ENCODE peak calls at places on chromosomes 5 and 9, in five cellular contexts. Z, R, G, A and O are unnamed samples.

GRCh38 chr5:68260455-68260854 is 44.9 kb downstream of the PIK3R1 start:
- DNase-seq in A (no peak), Z (no peak), G (no peak), R (no peak), O (no peak)

GRCh38 chr5:34452170-34452828 is 203.8 kb upstream of the RAI14 start:
- DNase-seq in R (no peak), G (peak), Z (no peak), A (peak), O (peak)

GRCh38 chr5:14218897-14219573 is 75.9 kb downstream of the TRIO start:
- DNase-seq in R (no peak), G (no peak), A (no peak), Z (no peak), O (no peak)

GRCh38 chr9:105333076-105333475 is 88.6 kb downstream of the SLC44A1 start:
- DNase-seq in G (no peak), A (no peak), Z (no peak), R (no peak), O (no peak)

GRCh38 chr5:2334686-2335085 is 416.8 kb downstream of the IRX2 start:
- DNase-seq in R (no peak), Z (no peak), G (no peak), A (peak), O (no peak)

GRCh38 chr5:42858709-42859108 is 47.0 kb upstream of the SELENOP start:
- DNase-seq in A (peak), Z (no peak), G (no peak), R (peak), O (peak)

GRCh38 chr5:74044936-74045335 is 418.9 kb downstream of the ARHGEF28 start:
- DNase-seq in A (no peak), G (no peak), R (no peak), Z (no peak), O (no peak)

GRCh38 chr9:90107021-90107771 is 502.4 kb downstream of the GADD45G start:
- DNase-seq in Z (peak), G (peak), R (no peak), A (no peak), O (no peak)

GRCh38 chr5:120605325-120606079 is 141.4 kb downstream of the PRR16 start:
- DNase-seq in G (no peak), Z (no peak), A (no peak), R (no peak), O (peak)

GRCh38 chr9:136178773-136179075 is 26.2 kb downstream of the LHX3 start:
- DNase-seq in A (peak), R (no peak), G (no peak), Z (no peak), O (no peak)

GRCh38 chr9:5531251-5531972 is 21.1 kb downstream of the PDCD1LG2 start:
- DNase-seq in Z (no peak), R (no peak), A (no peak), G (no peak), O (no peak)

GRCh38 chr5:138770977-138771376 is 17.8 kb downstream of the CTNNA1 start:
- DNase-seq in A (no peak), R (no peak), Z (no peak), G (no peak), O (no peak)

GRCh38 chr5:126877011-126877410 is 100.1 kb downstream of the LMNB1 start:
- DNase-seq in R (no peak), Z (no peak), G (no peak), A (no peak), O (no peak)

GRCh38 chr9:72583370-72583769 is 62.0 kb downstream of the TMC1 start:
- DNase-seq in G (no peak), A (no peak), Z (no peak), R (no peak), O (no peak)

GRCh38 chr9:136920832-136921231 is 23.7 kb downstream of the FBXW5 start:
- DNase-seq in Z (no peak), R (no peak), G (no peak), A (no peak), O (no peak)

GRCh38 chr9:16236326-16236725 is 634.1 kb downstream of the BNC2 start:
- DNase-seq in R (no peak), A (no peak), G (peak), Z (no peak), O (no peak)

GRCh38 chr5:82147860-82148573 is 130.1 kb downstream of the RPS23 start:
- DNase-seq in Z (no peak), A (no peak), R (no peak), G (no peak), O (no peak)

GRCh38 chr5:127419858-127420257 is 97.6 kb upstream of the PRRC1 start:
- DNase-seq in Z (no peak), A (no peak), G (no peak), R (no peak), O (no peak)

GRCh38 chr5:154844800-154845199 is 5.6 kb downstream of the FAXDC2 start:
- DNase-seq in R (no peak), Z (no peak), A (no peak), G (no peak), O (no peak)

GRCh38 chr5:169265888-169266287 is 35.1 kb downstream of the SLIT3 start:
- DNase-seq in G (no peak), R (no peak), Z (no peak), A (peak), O (no peak)

GRCh38 chr9:94904806-94905205 is 178.3 kb downstream of the AOPEP start:
- DNase-seq in Z (no peak), R (no peak), G (no peak), A (no peak), O (no peak)

GRCh38 chr9:94906713-94907112 is 180.2 kb downstream of the AOPEP start:
- DNase-seq in G (no peak), A (no peak), R (no peak), Z (no peak), O (no peak)

GRCh38 chr9:94905606-94906005 is 179.1 kb downstream of the AOPEP start:
- DNase-seq in R (no peak), Z (no peak), G (no peak), A (no peak), O (no peak)

GRCh38 chr9:94907246-94907936 is 180.9 kb downstream of the AOPEP start:
- DNase-seq in A (no peak), R (no peak), Z (no peak), G (peak), O (no peak)

GRCh38 chr9:94906181-94906580 is 179.7 kb downstream of the AOPEP start:
- DNase-seq in Z (no peak), G (no peak), A (no peak), R (no peak), O (no peak)
- H3K27ac ChIP-seq in Z (no peak), G (no peak), A (no peak), R (peak), O (no peak)

GRCh38 chr5:16808936-16809815 is 126.9 kb downstream of the MYO10 start:
- DNase-seq in R (no peak), G (peak), Z (no peak), A (no peak), O (no peak)
- H3K27ac ChIP-seq in R (no peak), G (peak), Z (peak), A (peak), O (no peak)

GRCh38 chr5:163760498-163760897 is 255.1 kb downstream of the MAT2B start:
- DNase-seq in A (no peak), G (peak), R (no peak), Z (no peak), O (no peak)
- H3K27ac ChIP-seq in A (no peak), G (no peak), R (no peak), Z (no peak), O (no peak)

DNA sequence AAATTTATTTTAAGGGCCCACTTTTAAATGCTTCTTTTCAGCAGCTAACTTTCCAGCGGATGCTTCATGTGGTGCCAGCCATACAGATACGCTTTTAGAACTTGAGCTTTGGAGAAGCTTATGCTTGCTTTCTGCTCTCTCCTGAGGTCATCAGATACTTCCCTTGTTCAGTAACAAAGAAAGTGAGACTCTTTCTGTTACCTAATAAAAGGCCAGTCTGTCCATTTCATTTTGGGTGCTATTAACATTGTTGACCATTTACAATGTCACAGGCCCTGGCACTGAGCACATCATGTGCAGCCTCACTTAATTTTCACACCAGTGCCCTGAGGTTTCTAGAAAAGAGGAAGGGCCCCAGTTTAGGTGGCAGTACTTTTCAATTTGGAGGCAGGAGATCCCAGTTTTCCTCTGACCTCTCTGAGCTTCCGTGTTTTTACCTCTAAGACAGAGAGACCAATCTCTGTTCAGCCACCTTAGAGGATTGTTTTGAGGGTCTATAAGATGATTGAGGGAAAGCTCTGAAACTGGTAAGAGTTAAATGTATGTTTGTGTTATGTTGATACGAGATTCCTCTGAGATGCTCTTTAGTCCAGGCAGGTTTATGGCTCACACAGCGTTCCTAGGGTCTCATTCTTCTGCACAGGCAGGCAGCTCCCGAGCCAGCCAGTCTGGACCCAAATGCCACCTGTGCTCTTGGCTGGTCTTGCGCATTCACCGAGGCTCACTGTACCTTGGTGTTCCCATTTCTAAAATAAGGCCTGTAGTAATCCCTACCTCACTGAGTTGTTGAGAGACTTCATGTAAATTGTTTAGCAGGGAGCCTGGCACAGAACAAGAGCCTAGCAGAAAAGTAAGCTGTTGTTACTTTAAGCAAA is 4.4 kb downstream of the ABL1 start:
- DNase-seq in Z (no peak), R (no peak), A (no peak), G (no peak), O (no peak)
- H3K27ac ChIP-seq in Z (peak), R (peak), A (no peak), G (peak), O (peak)

GRCh38 chr9:94586814-94587213 is 6.8 kb downstream of the FBP2 start:
- DNase-seq in R (peak), A (peak), G (no peak), Z (no peak), O (no peak)

GRCh38 chr9:94581711-94582110 is 11.9 kb downstream of the FBP2 start:
- DNase-seq in G (no peak), A (no peak), R (no peak), Z (no peak), O (no peak)

GRCh38 chr9:94584555-94584954 is 9.1 kb downstream of the FBP2 start:
- DNase-seq in A (no peak), Z (no peak), G (no peak), R (no peak), O (no peak)

GRCh38 chr9:94588681-94589080 is 4.9 kb downstream of the FBP2 start:
- DNase-seq in A (no peak), Z (no peak), G (no peak), R (no peak), O (no peak)

GRCh38 chr9:94586316-94586715 is 7.3 kb downstream of the FBP2 start:
- DNase-seq in G (no peak), A (no peak), R (no peak), Z (no peak), O (no peak)
- H3K27ac ChIP-seq in G (no peak), A (no peak), R (no peak), Z (no peak), O (no peak)